ENCODE peak calls at places on chromosomes 5 and 9, in seven cellular contexts. G is brain microvascular endothelial cell; I is HCT116; K is T-helper 22 cell; S is CD8-positive, alpha-beta memory T cell; H is stimulated activated CD4-positive, alpha-beta T cell treated with anti-CD3 and anti-CD28 coated beads, Interleukin-1b, Interleukin-23, amount 100 ng/mL, for 48 hours; Q is A172. X is an unnamed sample.

GRCh38 chr5:88888799-88889164 is 5.8 kb upstream of the MEF2C start:
- DNase-seq in G (no peak), I (no peak), K (no peak), S (no peak), H (no peak), Q (no peak), X (no peak)

GRCh38 chr9:134916161-134916665 is 1.5 kb downstream of the FCN1 start:
- DNase-seq in G (no peak), I (no peak), K (no peak), S (no peak), H (no peak), Q (no peak), X (no peak)

GRCh38 chr9:23477908-23478307 is 348.1 kb downstream of the ELAVL2 start:
- DNase-seq in G (no peak), I (no peak), K (no peak), S (no peak), H (no peak), Q (no peak), X (no peak)

GRCh38 chr9:101438523-101438922 is 2.9 kb upstream of the ALDOB start:
- DNase-seq in G (no peak), I (no peak), K (no peak), S (no peak), H (no peak), Q (no peak), X (no peak)

GRCh38 chr5:65506961-65507360 is 25.2 kb upstream of the ADAMTS6 start:
- DNase-seq in G (peak), I (no peak), K (no peak), S (no peak), H (no peak), Q (peak), X (no peak)

GRCh38 chr9:6014668-6015270 is 655 bp downstream of the RANBP6 start:
- DNase-seq in G (peak), I (peak), K (no peak), S (no peak), H (no peak), Q (peak), X (peak)

GRCh38 chr5:135568923-135569360 is 9.8 kb downstream of the CXCL14 start:
- DNase-seq in G (no peak), I (no peak), K (no peak), S (no peak), H (no peak), Q (no peak), X (no peak)

GRCh38 chr9:11697101-11697500 is 996.1 kb upstream of the TYRP1 start:
- DNase-seq in G (no peak), I (no peak), K (no peak), S (no peak), H (no peak), Q (no peak), X (no peak)

GRCh38 chr5:132444841-132445639 is 45.5 kb downstream of the IRF1 start:
- DNase-seq in G (no peak), I (no peak), K (no peak), S (no peak), H (no peak), Q (no peak), X (no peak)

X was measured in T-helper 2 cell treated with Interferon-gamma antibody and Interleukin-4, amounts not matched to agents 5 μg/mL and 100 μg/mL, for 36 hours.